ENCODE peak calls at places on chromosome 20, in four cellular contexts. One of them, this sample, is unnamed.

GRCh38 chr20:53040678-53041674 is 68.8 kb downstream of the TSHZ2 start:
- DNase-seq in neural crest cell: no peak
- DNase-seq in uterus: peak; percentile 61
- DNase-seq in H9: no peak
- DNase-seq in this sample: no peak

GRCh38 chr20:9147553-9148024 is 78.7 kb downstream of the PLCB4 start:
- DNase-seq in neural crest cell: no peak
- DNase-seq in uterus: no peak
- DNase-seq in H9: no peak
- DNase-seq in this sample: no peak

GRCh38 chr20:57703013-57703412 is 6.8 kb downstream of the PMEPA1 start:
- DNase-seq in neural crest cell: no peak
- DNase-seq in uterus: no peak
- DNase-seq in H9: no peak
- DNase-seq in this sample: no peak

GRCh38 chr20:44215125-44215524 is 4.6 kb upstream of the OSER1 start:
- DNase-seq in neural crest cell: peak; percentile 65
- DNase-seq in uterus: peak; percentile 72
- DNase-seq in H9: peak; percentile 78
- DNase-seq in this sample: peak; percentile 80

GRCh38 chr20:52943185-52943841 is 28.8 kb upstream of the TSHZ2 start:
- DNase-seq in neural crest cell: no peak
- DNase-seq in uterus: no peak
- DNase-seq in H9: no peak
- DNase-seq in this sample: no peak

GRCh38 chr20:63156221-63156671 is 59.7 kb downstream of the YTHDF1 start:
- DNase-seq in neural crest cell: no peak
- DNase-seq in uterus: no peak
- DNase-seq in H9: no peak
- DNase-seq in this sample: peak; percentile 12

GRCh38 chr20:17580905-17581304 is 11.0 kb downstream of the DSTN start:
- DNase-seq in neural crest cell: no peak
- DNase-seq in uterus: no peak
- DNase-seq in H9: no peak
- DNase-seq in this sample: no peak

GRCh38 chr20:57667385-57667784 is 42.4 kb downstream of the PMEPA1 start:
- DNase-seq in neural crest cell: no peak
- DNase-seq in uterus: no peak
- DNase-seq in H9: no peak
- DNase-seq in this sample: no peak

GRCh38 chr20:54368578-54368977 is 106.8 kb upstream of the DOK5 start:
- DNase-seq in neural crest cell: no peak
- DNase-seq in uterus: no peak
- DNase-seq in H9: no peak
- DNase-seq in this sample: no peak

GRCh38 chr20:51562334-51563140 is 20.0 kb upstream of the NFATC2 start:
- DNase-seq in neural crest cell: peak; percentile 57
- DNase-seq in uterus: peak; percentile 94
- DNase-seq in H9: peak; percentile 67
- DNase-seq in this sample: peak; percentile 59

GRCh38 chr20:10671221-10671849 is 2.5 kb downstream of the JAG1 start:
- DNase-seq in neural crest cell: peak; percentile 44
- DNase-seq in uterus: peak; percentile 93
- DNase-seq in H9: peak; percentile 77
- DNase-seq in this sample: peak; percentile 61

GRCh38 chr20:6067765-6068318 is 14.0 kb upstream of the LRRN4 start:
- DNase-seq in neural crest cell: no peak
- DNase-seq in uterus: no peak
- DNase-seq in H9: no peak
- DNase-seq in this sample: no peak

GRCh38 chr20:52001999-52002666 is 189.4 kb downstream of the ZFP64 start:
- DNase-seq in neural crest cell: no peak
- DNase-seq in uterus: no peak
- DNase-seq in H9: no peak
- DNase-seq in this sample: no peak

GRCh38 chr20:20706285-20706684 is 6.2 kb downstream of the RALGAPA2 start:
- DNase-seq in neural crest cell: no peak
- DNase-seq in uterus: no peak
- DNase-seq in H9: no peak
- DNase-seq in this sample: no peak

GRCh38 chr20:38303908-38304379 is at the start of gene BPI:
- DNase-seq in neural crest cell: no peak
- DNase-seq in uterus: no peak
- DNase-seq in H9: no peak
- DNase-seq in this sample: no peak

GRCh38 chr20:31569163-31570020 is 35.7 kb upstream of the ID1 start:
- DNase-seq in neural crest cell: peak; percentile 84
- DNase-seq in uterus: peak; percentile 59
- DNase-seq in H9: peak; percentile 80
- DNase-seq in this sample: peak; percentile 91

GRCh38 chr20:51510169-51510568 is 32.4 kb downstream of the NFATC2 start:
- DNase-seq in neural crest cell: no peak
- DNase-seq in uterus: no peak
- DNase-seq in H9: no peak
- DNase-seq in this sample: no peak

GRCh38 chr20:2750343-2751251 is 49.8 kb downstream of the CPXM1 start:
- DNase-seq in neural crest cell: no peak
- DNase-seq in uterus: peak; percentile 72
- DNase-seq in H9: peak; percentile 71
- DNase-seq in this sample: no peak

GRCh38 chr20:38134427-38135281 is 30.4 kb downstream of the TGM2 start:
- DNase-seq in neural crest cell: no peak
- DNase-seq in uterus: no peak
- DNase-seq in H9: no peak
- DNase-seq in this sample: no peak

GRCh38 chr20:51153867-51154707 is 131.2 kb upstream of the KCNG1 start:
- DNase-seq in neural crest cell: no peak
- DNase-seq in uterus: no peak
- DNase-seq in H9: no peak
- DNase-seq in this sample: peak; percentile 43

GRCh38 chr20:13037727-13038126 is 29.0 kb downstream of the SPTLC3 start:
- DNase-seq in neural crest cell: no peak
- DNase-seq in uterus: no peak
- DNase-seq in H9: no peak
- DNase-seq in this sample: no peak

GRCh38 chr20:50992336-50992732 is 30.6 kb downstream of the KCNG1 start:
- DNase-seq in neural crest cell: no peak
- DNase-seq in uterus: no peak
- DNase-seq in H9: peak; percentile 73
- DNase-seq in this sample: no peak

GRCh38 chr20:4326194-4327065 is 311.1 kb upstream of the RNF24 start:
- DNase-seq in neural crest cell: no peak
- DNase-seq in uterus: peak; percentile 21
- DNase-seq in H9: no peak
- DNase-seq in this sample: no peak

GRCh38 chr20:50510706-50511401 is 671 bp downstream of the PTPN1 start:
- DNase-seq in neural crest cell: no peak
- DNase-seq in uterus: peak; percentile 41
- DNase-seq in H9: no peak
- DNase-seq in this sample: peak; percentile 36

GRCh38 chr20:37566590-37567330 is 39.1 kb upstream of the BLCAP start:
- DNase-seq in neural crest cell: no peak
- DNase-seq in uterus: no peak
- DNase-seq in H9: no peak
- DNase-seq in this sample: no peak

DNA sequence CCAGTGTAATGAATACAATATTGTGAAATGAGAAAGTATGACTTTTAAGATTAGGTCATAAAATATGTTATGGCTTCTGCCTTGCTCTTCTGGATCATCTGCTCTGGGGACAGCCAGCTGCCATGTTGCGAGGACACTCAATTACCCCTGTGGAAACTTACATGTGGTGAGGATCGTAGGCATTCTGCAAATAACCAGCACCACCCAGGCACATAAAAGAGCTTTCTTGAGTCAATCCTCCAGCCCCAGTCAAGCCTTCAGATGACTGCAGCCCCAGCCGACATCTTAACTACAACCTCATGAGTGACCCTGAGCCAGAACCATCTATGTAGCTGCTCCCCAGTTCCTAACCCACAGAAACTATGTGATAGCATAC is 4.5 kb upstream of the RBCK1 start:
- DNase-seq in neural crest cell: no peak
- DNase-seq in uterus: no peak
- DNase-seq in H9: no peak
- DNase-seq in this sample: no peak
- TF ChIP-seq CTCF in neural crest cell: no peak
- TF ChIP-seq CTCF in uterus: no peak
- TF ChIP-seq CTCF in H9: no peak
- TF ChIP-seq CTCF in this sample: no peak

GRCh38 chr20:953742-954141 is 37.6 kb upstream of the ANGPT4 start:
- DNase-seq in neural crest cell: no peak
- DNase-seq in uterus: no peak
- DNase-seq in H9: no peak
- DNase-seq in this sample: peak; percentile 65
- TF ChIP-seq CTCF in neural crest cell: peak; percentile 40
- TF ChIP-seq CTCF in uterus: no peak
- TF ChIP-seq CTCF in H9: peak; percentile 41
- TF ChIP-seq CTCF in this sample: peak; percentile 20

GRCh38 chr20:23142162-23143050 is 56.3 kb upstream of the CD93 start:
- DNase-seq in neural crest cell: no peak
- DNase-seq in uterus: no peak
- DNase-seq in H9: no peak
- DNase-seq in this sample: no peak
- TF ChIP-seq CTCF in neural crest cell: no peak
- TF ChIP-seq CTCF in uterus: no peak
- TF ChIP-seq CTCF in H9: no peak
- TF ChIP-seq CTCF in this sample: no peak

DNA sequence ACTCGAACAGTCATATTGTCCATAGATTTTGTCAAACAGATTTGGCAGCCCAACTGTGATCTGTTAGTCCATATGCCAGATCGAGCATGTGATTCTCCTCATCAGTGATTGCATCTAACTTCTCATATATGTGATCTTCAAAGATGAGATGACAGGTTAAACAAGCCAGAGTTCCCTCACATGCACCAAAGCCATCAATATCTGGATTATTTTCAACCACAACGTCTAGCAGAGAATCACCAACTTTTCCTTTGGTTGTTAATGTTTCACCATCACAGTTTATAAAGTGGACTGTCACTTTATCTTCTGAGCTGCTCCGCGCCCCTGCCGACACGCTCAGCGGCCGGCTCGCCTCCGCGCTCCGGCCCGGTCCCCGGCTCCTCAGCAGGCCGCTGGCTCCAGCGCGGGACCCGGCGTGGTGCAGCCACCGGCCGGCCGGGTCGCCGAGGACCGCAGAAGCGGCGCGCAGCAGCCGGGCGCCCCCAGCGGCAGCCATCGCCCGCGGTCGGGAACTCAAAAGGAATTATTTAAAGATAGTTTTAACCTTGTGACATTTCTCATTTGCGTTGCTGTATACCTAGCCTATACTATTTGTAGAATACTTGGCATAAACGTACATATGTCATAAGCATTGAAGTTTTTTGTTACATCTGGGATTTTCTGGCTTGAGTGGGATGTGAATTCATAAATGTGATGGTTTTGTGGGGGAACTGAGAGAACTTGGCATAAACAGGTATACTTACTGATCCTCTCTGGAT is 40.1 kb upstream of the DYNLRB1 start:
- DNase-seq in neural crest cell: no peak
- DNase-seq in uterus: peak; percentile 28
- DNase-seq in H9: peak; percentile 45
- DNase-seq in this sample: peak; percentile 21
- TF ChIP-seq CTCF in neural crest cell: no peak
- TF ChIP-seq CTCF in uterus: peak; percentile 86
- TF ChIP-seq CTCF in H9: no peak
- TF ChIP-seq CTCF in this sample: no peak

DNA sequence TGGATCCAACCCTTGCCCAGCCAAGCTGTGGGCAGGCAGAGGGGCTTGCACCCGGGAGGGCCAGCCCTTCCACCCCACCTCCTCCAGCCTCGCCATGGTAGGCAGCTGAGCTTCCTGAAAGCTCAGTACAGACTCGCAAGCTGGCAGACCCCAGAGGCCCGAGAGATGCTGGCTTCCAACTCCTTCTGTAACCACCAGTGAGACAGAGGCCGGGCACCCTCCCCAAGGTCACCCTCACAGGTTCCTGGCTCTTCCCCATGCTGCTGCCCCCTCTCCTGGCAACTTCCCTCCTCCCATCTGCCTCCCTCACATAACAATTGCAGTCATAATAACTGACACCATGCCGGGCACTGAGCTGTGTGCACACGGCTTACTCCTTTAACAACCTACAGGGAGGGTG is 26.2 kb upstream of the NOL4L start:
- DNase-seq in neural crest cell: no peak
- DNase-seq in uterus: no peak
- DNase-seq in H9: no peak
- DNase-seq in this sample: no peak
- TF ChIP-seq CTCF in neural crest cell: no peak
- TF ChIP-seq CTCF in uterus: no peak
- TF ChIP-seq CTCF in H9: no peak
- TF ChIP-seq CTCF in this sample: no peak

GRCh38 chr20:15759546-15760216 is 813.6 kb downstream of the KIF16B start:
- DNase-seq in neural crest cell: no peak
- DNase-seq in uterus: no peak
- DNase-seq in H9: no peak
- DNase-seq in this sample: no peak
- TF ChIP-seq CTCF in neural crest cell: peak; percentile 25
- TF ChIP-seq CTCF in uterus: no peak
- TF ChIP-seq CTCF in H9: no peak
- TF ChIP-seq CTCF in this sample: no peak

GRCh38 chr20:19478320-19478719 is 265.9 kb downstream of the SLC24A3 start:
- DNase-seq in neural crest cell: no peak
- DNase-seq in uterus: no peak
- DNase-seq in H9: no peak
- DNase-seq in this sample: no peak
- TF ChIP-seq CTCF in neural crest cell: no peak
- TF ChIP-seq CTCF in uterus: no peak
- TF ChIP-seq CTCF in H9: no peak
- TF ChIP-seq CTCF in this sample: no peak